ENCODE peak calls at places on chromosomes 11 and 22, in seven cellular contexts. H is H1, Y is mesendoderm, V is IMR-90, J is H9, L is neuronal stem cell, S is trophoblast cell. U is an unnamed sample.
A peak's percentile ranks its signal among the peaks of the same experiment; 100 is the strongest.

GRCh38 chr11:45411221-45411946 is 125.2 kb upstream of the SYT13 start:
- DNase-seq in Y (peak; percentile 82), V (peak; percentile 25), S (no peak), H (no peak), J (peak; percentile 38), L (no peak), U (peak; percentile 42)

GRCh38 chr22:47174671-47175111 is 412.2 kb downstream of the TBC1D22A start:
- DNase-seq in Y (no peak), L (no peak), V (no peak), H (no peak), J (peak; percentile 14), S (no peak), U (no peak)

GRCh38 chr11:111982019-111982464 is 43.2 kb upstream of the DLAT start:
- DNase-seq in S (peak; percentile 80), V (peak; percentile 43), L (peak; percentile 57), H (peak; percentile 61), J (peak; percentile 84), Y (peak; percentile 91), U (peak; percentile 55)

GRCh38 chr11:64233913-64234839 is at the start of gene VEGFB:
- DNase-seq in H (no peak), L (no peak), V (peak; percentile 26), J (no peak), S (no peak), Y (no peak), U (peak; percentile 58)

GRCh38 chr22:22720724-22721261 is 76.4 kb downstream of the GGTLC2 start:
- DNase-seq in H (no peak), S (peak; percentile 98), L (no peak), Y (no peak), V (no peak), J (no peak), U (no peak)

GRCh38 chr11:133957926-133958325 is 1.2 kb upstream of the IGSF9B start:
- DNase-seq in S (no peak), H (no peak), V (no peak), J (no peak), Y (peak; percentile 54), L (no peak), U (no peak)

GRCh38 chr11:78318733-78319132 is 98.9 kb downstream of the GAB2 start:
- DNase-seq in J (no peak), Y (no peak), S (no peak), H (no peak), L (peak; percentile 20), V (no peak), U (no peak)

GRCh38 chr11:34537636-34538035 is 24.0 kb upstream of the ELF5 start:
- DNase-seq in H (no peak), V (no peak), J (no peak), S (no peak), Y (no peak), L (no peak), U (no peak)

GRCh38 chr11:33500331-33500730 is 200.3 kb downstream of the C11orf91 start:
- DNase-seq in L (no peak), V (peak; percentile 31), J (no peak), S (no peak), H (no peak), Y (no peak), U (no peak)

GRCh38 chr11:104333977-104334376 is 170.0 kb upstream of the PDGFD start:
- DNase-seq in S (no peak), Y (peak; percentile 62), H (no peak), J (peak; percentile 43), L (no peak), V (no peak), U (no peak)

GRCh38 chr11:46247090-46247489 is 30.4 kb upstream of the CREB3L1 start:
- DNase-seq in L (no peak), Y (no peak), V (no peak), J (no peak), H (no peak), S (no peak), U (no peak)

GRCh38 chr11:122197055-122197987 is 81.3 kb upstream of the BLID start:
- DNase-seq in S (no peak), Y (peak; percentile 14), H (no peak), J (no peak), L (no peak), V (peak; percentile 99), U (peak; percentile 98)

GRCh38 chr11:21472256-21472655 is 720.6 kb upstream of the ANO5 start:
- DNase-seq in L (no peak), H (no peak), J (no peak), S (no peak), V (no peak), Y (no peak), U (no peak)

GRCh38 chr22:26053737-26054316 is 115.4 kb upstream of the SEZ6L start:
- DNase-seq in V (no peak), J (peak; percentile 44), L (no peak), H (no peak), Y (peak; percentile 13), S (no peak), U (no peak)

GRCh38 chr22:24367841-24368240 is 59.6 kb upstream of the ADORA2A start:
- DNase-seq in Y (no peak), J (no peak), L (no peak), V (peak; percentile 42), H (no peak), S (no peak), U (no peak)

GRCh38 chr11:119206512-119207299 is 567 bp downstream of the CBL start:
- DNase-seq in Y (peak; percentile 61), J (peak; percentile 62), L (peak; percentile 17), S (no peak), V (no peak), H (no peak), U (peak; percentile 33)

GRCh38 chr22:34833982-34834510 is 231.9 kb upstream of the ISX start:
- DNase-seq in L (no peak), S (no peak), V (no peak), J (no peak), H (no peak), Y (peak; percentile 84), U (no peak)

GRCh38 chr22:32380991-32381390 is 23.3 kb downstream of the RFPL3 start:
- DNase-seq in V (peak; percentile 27), J (no peak), Y (no peak), L (no peak), H (no peak), S (no peak), U (no peak)

GRCh38 chr11:7600205-7600775 is 73.0 kb downstream of the CYB5R2 start:
- DNase-seq in H (no peak), L (no peak), Y (peak; percentile 96), J (no peak), V (peak; percentile 78), S (peak; percentile 93), U (peak; percentile 95)

GRCh38 chr11:16839821-16840220 is 101.4 kb downstream of the C11orf58 start:
- DNase-seq in V (no peak), S (no peak), Y (no peak), L (no peak), J (no peak), H (no peak), U (no peak)

GRCh38 chr11:2270322-2271076 is at the start of gene ASCL2:
- DNase-seq in Y (no peak), V (no peak), L (no peak), S (peak; percentile 89), H (no peak), J (peak; percentile 32), U (no peak)

GRCh38 chr11:65182258-65183170 is 786 bp downstream of the CAPN1 start:
- DNase-seq in H (no peak), Y (peak; percentile 81), V (no peak), S (peak; percentile 19), L (no peak), J (peak; percentile 88), U (peak; percentile 50)

GRCh38 chr11:2932850-2933251 is 3.6 kb upstream of the PHLDA2 start:
- DNase-seq in S (peak; percentile 38), H (no peak), L (no peak), V (peak; percentile 46), J (no peak), Y (no peak), U (peak; percentile 71)

DNA sequence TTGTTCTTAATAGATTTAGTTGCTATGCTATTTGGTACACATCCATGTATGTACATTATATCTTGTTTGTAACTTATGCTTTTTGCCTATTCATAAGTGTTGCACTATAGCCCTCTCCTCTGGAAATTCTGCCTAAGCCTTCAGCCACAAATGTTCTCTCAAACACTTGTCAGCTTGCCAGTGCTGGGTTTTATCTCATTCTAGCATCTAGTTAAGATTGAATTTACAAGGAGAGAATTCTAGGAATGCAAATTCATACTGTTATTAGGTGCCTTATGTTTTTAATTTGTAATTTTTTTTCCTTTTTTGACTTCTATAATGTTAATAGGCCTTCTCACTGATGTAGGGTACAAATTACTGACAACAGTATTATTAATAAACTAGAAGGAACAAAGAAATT is 14.6 kb upstream of the CTSC start:
- DNase-seq in V (peak; percentile 30), H (no peak), S (no peak), L (no peak), Y (no peak), J (no peak), U (peak; percentile 19)
- H3K18ac ChIP-seq in V (no peak overlapping the region), H (no peak overlapping the region), S (no peak overlapping the region), L (no peak overlapping the region), Y (no peak overlapping the region), J (no peak overlapping the region), U (no peak overlapping the region)

GRCh38 chr22:29266564-29267461 is 968 bp downstream of the RHBDD3 start:
- DNase-seq in Y (peak; percentile 72), J (no peak), V (peak; percentile 11), H (no peak), S (no peak), L (no peak), U (peak; percentile 47)

GRCh38 chr22:29260601-29261315 is 7.0 kb downstream of the RHBDD3 start:
- DNase-seq in L (no peak), S (no peak), V (no peak), J (no peak), H (no peak), Y (no peak), U (no peak)

GRCh38 chr22:29265929-29266328 is 1.9 kb downstream of the RHBDD3 start:
- DNase-seq in S (no peak), H (no peak), Y (no peak), V (no peak), J (no peak), L (no peak), U (no peak)

GRCh38 chr22:29265306-29265705 is 2.5 kb downstream of the RHBDD3 start:
- DNase-seq in J (no peak), L (no peak), V (no peak), H (no peak), Y (no peak), S (no peak), U (no peak)

GRCh38 chr22:29263791-29264216 is 4.0 kb downstream of the RHBDD3 start:
- DNase-seq in V (no peak), H (no peak), Y (no peak), J (no peak), S (no peak), L (no peak), U (no peak)
- H3K18ac ChIP-seq in V (no peak overlapping the region), H (no peak overlapping the region), Y (no peak overlapping the region), J (no peak overlapping the region), S (no peak overlapping the region), L (peak overlapping the region; percentile 9), U (no peak overlapping the region)

GRCh38 chr22:48356731-48357130 is 1470.9 kb downstream of the BRD1 start:
- DNase-seq in H (no peak), L (no peak), J (no peak), S (no peak), V (no peak), Y (no peak), U (no peak)
- H3K18ac ChIP-seq in H (no peak overlapping the region), L (no peak overlapping the region), J (no peak overlapping the region), S (no peak overlapping the region), V (no peak overlapping the region), Y (no peak overlapping the region), U (no peak overlapping the region)

DNA sequence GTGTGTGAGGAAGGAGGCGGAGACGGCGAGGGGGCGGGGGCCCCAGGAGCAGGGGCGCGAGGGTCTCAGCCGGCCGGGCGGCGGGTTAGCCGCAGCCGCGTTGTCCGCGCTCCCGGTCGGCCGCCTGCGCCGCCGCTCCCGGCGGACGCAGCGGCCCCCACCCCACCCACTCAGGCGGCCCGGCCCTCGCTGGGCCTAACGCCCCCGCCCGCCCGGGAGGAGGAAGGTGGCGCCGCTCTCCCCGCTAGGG is at the start of gene FCHSD2:
- DNase-seq in Y (no peak), S (no peak), H (no peak), J (no peak), V (no peak), L (no peak), U (no peak)
- H3K18ac ChIP-seq in Y (peak within 1 kb of the TSS; percentile 53), S (peak within 1 kb of the TSS; percentile 97), H (peak within 1 kb of the TSS; percentile 81), J (peak within 1 kb of the TSS; percentile 89), V (peak within 1 kb of the TSS; percentile 54), L (peak within 1 kb of the TSS; percentile 99), U (peak within 1 kb of the TSS; percentile 88)